ENCODE peak calls at places on chromosomes 4 and X, in six cellular contexts. N, L, V, M, O and Z are unnamed samples.

GRCh38 chrX:131783555-131784338 is 239.4 kb upstream of the STK26 start:
- DNase-seq in N (no peak), L (no peak), V (no peak), M (no peak), O (peak), Z (no peak)

GRCh38 chrX:53122013-53122412 is 28.1 kb downstream of the KANTR start:
- DNase-seq in N (no peak), L (no peak), V (no peak), M (no peak), O (no peak), Z (no peak)

GRCh38 chr4:184376923-184377322 is 97.4 kb downstream of the IRF2 start:
- DNase-seq in N (no peak), L (no peak), V (no peak), M (no peak), O (no peak), Z (no peak)

GRCh38 chr4:8893624-8894423 is 22.2 kb upstream of the HMX1 start:
- DNase-seq in N (no peak), L (no peak), V (no peak), M (no peak), O (no peak), Z (no peak)

GRCh38 chrX:119468930-119469635 is 839 bp downstream of the SLC25A5 start:
- DNase-seq in N (no peak), L (peak), V (peak), M (no peak), O (peak), Z (peak)

GRCh38 chr4:154503598-154503997 is 12.0 kb upstream of the DCHS2 start:
- DNase-seq in N (no peak), L (no peak), V (no peak), M (no peak), O (no peak), Z (no peak)

GRCh38 chr4:1015179-1015578 is 3.8 kb downstream of the FGFRL1 start:
- DNase-seq in N (no peak), L (no peak), V (no peak), M (no peak), O (no peak), Z (no peak)

GRCh38 chr4:140344111-140344510 is 29.3 kb upstream of the SCOC start:
- DNase-seq in N (no peak), L (no peak), V (no peak), M (no peak), O (no peak), Z (no peak)

GRCh38 chr4:3073158-3074077 is 920 bp downstream of the HTT-AS start:
- DNase-seq in N (no peak), L (no peak), V (no peak), M (no peak), O (no peak), Z (peak)

GRCh38 chr4:168643796-168644159 is 146.9 kb downstream of the PALLD start:
- DNase-seq in N (no peak), L (no peak), V (no peak), M (no peak), O (no peak), Z (no peak)

GRCh38 chr4:175412161-175412560 is 399.9 kb downstream of the GPM6A start:
- DNase-seq in N (no peak), L (no peak), V (no peak), M (no peak), O (no peak), Z (no peak)

GRCh38 chr4:141347738-141348524 is 127.2 kb downstream of the ZNF330 start:
- DNase-seq in N (no peak), L (no peak), V (no peak), M (no peak), O (no peak), Z (no peak)

GRCh38 chr4:101597204-101597603 is 193.3 kb upstream of the BANK1 start:
- DNase-seq in N (no peak), L (no peak), V (no peak), M (no peak), O (no peak), Z (no peak)

GRCh38 chrX:153302796-153303195 is 18.8 kb downstream of the PNMA6F start:
- DNase-seq in N (no peak), L (no peak), V (no peak), M (no peak), O (no peak), Z (no peak)

GRCh38 chr4:78864405-78865024 is 74.7 kb downstream of the PAQR3 start:
- DNase-seq in N (peak), L (no peak), V (no peak), M (peak), O (no peak), Z (no peak)

GRCh38 chr4:17664755-17665154 is 50.3 kb downstream of the MED28 start:
- DNase-seq in N (no peak), L (no peak), V (no peak), M (no peak), O (no peak), Z (no peak)

GRCh38 chr4:67106846-67107467 is 438.3 kb downstream of the CENPC start:
- DNase-seq in N (no peak), L (no peak), V (no peak), M (no peak), O (no peak), Z (no peak)

GRCh38 chr4:89800012-89800516 is 36.9 kb downstream of the SNCA start:
- DNase-seq in N (no peak), L (no peak), V (no peak), M (peak), O (no peak), Z (no peak)

GRCh38 chrX:10108288-10108687 is 48.5 kb upstream of the CLCN4 start:
- DNase-seq in N (no peak), L (no peak), V (no peak), M (peak), O (no peak), Z (no peak)

GRCh38 chrX:96576358-96576757 is 108.3 kb upstream of the DIAPH2 start:
- DNase-seq in N (no peak), L (no peak), V (no peak), M (no peak), O (no peak), Z (no peak)

GRCh38 chrX:122777766-122778165 is 406.3 kb upstream of the GRIA3 start:
- DNase-seq in N (no peak), L (no peak), V (no peak), M (no peak), O (no peak), Z (no peak)

GRCh38 chrX:53089224-53089842 is 4.6 kb upstream of the KANTR start:
- DNase-seq in N (no peak), L (peak), V (no peak), M (no peak), O (no peak), Z (peak)

GRCh38 chrX:85244411-85245210 is 820 bp downstream of the ZNF711 start:
- DNase-seq in N (no peak), L (no peak), V (peak), M (no peak), O (no peak), Z (no peak)

GRCh38 chrX:42519666-42520231 is 258.2 kb downstream of the PPP1R2C start:
- DNase-seq in N (peak), L (no peak), V (no peak), M (peak), O (no peak), Z (no peak)

GRCh38 chr4:106315476-106315967 is 487 bp downstream of the TBCK start:
- DNase-seq in N (no peak), L (no peak), V (no peak), M (peak), O (no peak), Z (no peak)

GRCh38 chrX:143623657-143624056 is 12.2 kb downstream of the SLITRK4 start:
- DNase-seq in N (no peak), L (no peak), V (no peak), M (no peak), O (no peak), Z (no peak)

GRCh38 chrX:20252392-20253231 is 14.1 kb downstream of the RPS6KA3 start:
- DNase-seq in N (no peak), L (peak), V (peak), M (no peak), O (no peak), Z (peak)

GRCh38 chrX:19661977-19662376 is 146.7 kb upstream of the MAP3K15 start:
- DNase-seq in N (no peak), L (no peak), V (no peak), M (no peak), O (no peak), Z (no peak)

GRCh38 chr4:37440519-37440900 is 196.0 kb downstream of the NWD2 start:
- DNase-seq in N (no peak), L (no peak), V (no peak), M (no peak), O (no peak), Z (no peak)

GRCh38 chrX:134933248-134933647 is 57.5 kb upstream of the SMIM10 start:
- DNase-seq in N (no peak), L (no peak), V (no peak), M (no peak), O (no peak), Z (no peak)

GRCh38 chrX:151852294-151852693 is 60.4 kb upstream of the MAGEA4 start:
- DNase-seq in N (no peak), L (no peak), V (no peak), M (no peak), O (no peak), Z (no peak)

GRCh38 chrX:153763298-153763932 is 634 bp upstream of the PLXNB3 start:
- DNase-seq in N (no peak), L (no peak), V (no peak), M (no peak), O (no peak), Z (no peak)

GRCh38 chr4:92305878-92306520 is 2.2 kb downstream of the GRID2 start:
- DNase-seq in N (no peak), L (no peak), V (no peak), M (no peak), O (no peak), Z (no peak)

GRCh38 chrX:39652336-39652735 is 445.4 kb downstream of the BCOR start:
- DNase-seq in N (no peak), L (peak), V (no peak), M (no peak), O (no peak), Z (no peak)